ENCODE peak calls at places on chromosomes 1 and 21, in six cellular contexts. J is heart right ventricle, B is right cardiac atrium, R is lung, F is neuronal stem cell, W is SJSA1. O is an unnamed sample. For H3K27me3, the result is how much of the 10 kb centered on the place peaks cover.

GRCh38 chr1:23558140-23558871 is 995 bp downstream of the ID3 start:
- DNase-seq in J (peak), B (peak), R (peak), F (no peak), W (peak), O (peak)

GRCh38 chr1:108199231-108199657 is 899 bp downstream of the SLC25A24 start:
- DNase-seq in J (peak), B (no peak), R (no peak), F (peak), W (peak), O (peak)

GRCh38 chr21:38478782-38479181 is 19.5 kb downstream of the ERG start:
- DNase-seq in J (no peak), B (no peak), R (no peak), F (no peak), W (no peak), O (no peak)

GRCh38 chr1:200359610-200360163 is 50.1 kb downstream of the ZNF281 start:
- DNase-seq in J (no peak), B (no peak), R (no peak), F (no peak), W (no peak), O (no peak)

GRCh38 chr1:119253366-119253765 is 112.9 kb upstream of the WARS2 start:
- DNase-seq in J (no peak), B (no peak), R (no peak), F (no peak), W (no peak), O (no peak)

GRCh38 chr1:41435570-41436178 is 48.8 kb downstream of the EDN2 start:
- DNase-seq in J (no peak), B (no peak), R (no peak), F (peak), W (peak), O (no peak)

GRCh38 chr21:27674037-27674436 is 707.1 kb upstream of the ADAMTS5 start:
- DNase-seq in J (no peak), B (no peak), R (no peak), F (no peak), W (no peak), O (no peak)

GRCh38 chr1:11383553-11384169 is 95.3 kb upstream of the DISP3 start:
- DNase-seq in J (no peak), B (no peak), R (no peak), F (no peak), W (no peak), O (no peak)

GRCh38 chr1:230611128-230611914 is 31.0 kb upstream of the COG2 start:
- DNase-seq in J (peak), B (no peak), R (no peak), F (no peak), W (no peak), O (no peak)

GRCh38 chr1:22844621-22845020 is 128.0 kb downstream of the LACTBL1 start:
- DNase-seq in J (no peak), B (no peak), R (no peak), F (no peak), W (no peak), O (no peak)

GRCh38 chr1:13523780-13524477 is 10.1 kb upstream of the LRRC38 start:
- DNase-seq in J (no peak), B (no peak), R (no peak), F (no peak), W (no peak), O (no peak)

GRCh38 chr1:226624526-226624925 is 76.0 kb downstream of the STUM start:
- DNase-seq in J (no peak), B (no peak), R (no peak), F (no peak), W (no peak), O (no peak)

GRCh38 chr1:29639741-29640427 is 403.6 kb downstream of the PTPRU start:
- DNase-seq in J (no peak), B (no peak), R (no peak), F (no peak), W (peak), O (no peak)

GRCh38 chr21:37087188-37087587 is 14.1 kb downstream of the TTC3 start:
- DNase-seq in J (no peak), B (no peak), R (no peak), F (no peak), W (peak), O (no peak)

GRCh38 chr1:150365945-150366344 is 2.0 kb downstream of the RPRD2 start:
- DNase-seq in J (no peak), B (no peak), R (no peak), F (no peak), W (peak), O (peak)

GRCh38 chr1:24920155-24920925 is 9.7 kb downstream of the RUNX3 start:
- DNase-seq in J (peak), B (no peak), R (no peak), F (no peak), W (peak), O (no peak)

GRCh38 chr1:53769780-53770179 is 30.8 kb upstream of the GLIS1 start:
- DNase-seq in J (no peak), B (no peak), R (no peak), F (no peak), W (no peak), O (no peak)

GRCh38 chr1:59193443-59194093 is 103.3 kb upstream of the FGGY start:
- DNase-seq in J (no peak), B (no peak), R (no peak), F (no peak), W (no peak), O (peak)

GRCh38 chr1:162285149-162285561 is 91.5 kb downstream of the SPATA46 start:
- DNase-seq in J (peak), B (peak), R (peak), F (no peak), W (no peak), O (peak)

GRCh38 chr1:43590389-43590788 is 59.6 kb upstream of the KDM4A start:
- DNase-seq in J (no peak), B (no peak), R (no peak), F (no peak), W (no peak), O (no peak)

GRCh38 chr1:20124451-20125057 is 5.2 kb upstream of the PLA2G2D start:
- DNase-seq in J (no peak), B (no peak), R (no peak), F (no peak), W (peak), O (peak)

GRCh38 chr1:169025412-169025811 is 81.1 kb upstream of the ATP1B1 start:
- DNase-seq in J (no peak), B (no peak), R (no peak), F (no peak), W (no peak), O (no peak)

GRCh38 chr1:184865831-184866230 is 108.5 kb downstream of the NIBAN1 start:
- DNase-seq in J (no peak), B (no peak), R (no peak), F (no peak), W (no peak), O (no peak)

GRCh38 chr1:151639466-151639865 is 27.6 kb downstream of the SNX27 start:
- DNase-seq in J (no peak), B (no peak), R (no peak), F (no peak), W (peak), O (no peak)

GRCh38 chr1:168202941-168203654 is 22.7 kb upstream of the SFT2D2 start:
- DNase-seq in J (no peak), B (no peak), R (no peak), F (no peak), W (no peak), O (no peak)

GRCh38 chr1:36224537-36225297 is 474 bp downstream of the THRAP3 start:
- DNase-seq in J (peak), B (peak), R (peak), F (peak), W (peak), O (peak)

GRCh38 chr1:1241588-1242229 is 4.8 kb downstream of the C1QTNF12 start:
- DNase-seq in J (no peak), B (no peak), R (no peak), F (no peak), W (no peak), O (no peak)
- H3K27me3 ChIP-seq in J (half or more), B (under half), R (under half), F (under half), W (under half), O (under half)

GRCh38 chr1:206587904-206588303 is 24.4 kb downstream of the EIF2D start:
- DNase-seq in J (no peak), B (peak), R (no peak), F (no peak), W (no peak), O (no peak)
- H3K27me3 ChIP-seq in J (under half), B (under half), R (under half), F (under half), W (under half), O (under half)

GRCh38 chr1:47714368-47714767 is 276.5 kb downstream of the FOXD2 start:
- DNase-seq in J (no peak), B (no peak), R (no peak), F (no peak), W (no peak), O (no peak)
- H3K27me3 ChIP-seq in J (half or more), B (under half), R (under half), F (under half), W (under half), O (under half)

GRCh38 chr1:4614371-4615137 is 39.9 kb upstream of the AJAP1 start:
- DNase-seq in J (no peak), B (no peak), R (no peak), F (no peak), W (no peak), O (no peak)

GRCh38 chr1:4616831-4617465 is 37.5 kb upstream of the AJAP1 start:
- DNase-seq in J (no peak), B (no peak), R (no peak), F (no peak), W (no peak), O (no peak)

GRCh38 chr1:4615501-4615900 is 38.9 kb upstream of the AJAP1 start:
- DNase-seq in J (no peak), B (no peak), R (no peak), F (no peak), W (no peak), O (no peak)

GRCh38 chr1:4615138-4615470 is 39.3 kb upstream of the AJAP1 start:
- DNase-seq in J (no peak), B (no peak), R (no peak), F (no peak), W (no peak), O (no peak)

GRCh38 chr1:4617506-4617905 is 36.9 kb upstream of the AJAP1 start:
- DNase-seq in J (no peak), B (no peak), R (no peak), F (no peak), W (no peak), O (no peak)
- H3K27me3 ChIP-seq in J (under half), B (under half), R (under half), F (under half), W (under half), O (under half)

GRCh38 chr1:106677181-106677580 is 379.3 kb upstream of the PRMT6 start:
- DNase-seq in J (no peak), B (no peak), R (no peak), F (no peak), W (no peak), O (no peak)
- H3K27me3 ChIP-seq in J (under half), B (under half), R (under half), F (under half), W (under half), O (under half)

DNA sequence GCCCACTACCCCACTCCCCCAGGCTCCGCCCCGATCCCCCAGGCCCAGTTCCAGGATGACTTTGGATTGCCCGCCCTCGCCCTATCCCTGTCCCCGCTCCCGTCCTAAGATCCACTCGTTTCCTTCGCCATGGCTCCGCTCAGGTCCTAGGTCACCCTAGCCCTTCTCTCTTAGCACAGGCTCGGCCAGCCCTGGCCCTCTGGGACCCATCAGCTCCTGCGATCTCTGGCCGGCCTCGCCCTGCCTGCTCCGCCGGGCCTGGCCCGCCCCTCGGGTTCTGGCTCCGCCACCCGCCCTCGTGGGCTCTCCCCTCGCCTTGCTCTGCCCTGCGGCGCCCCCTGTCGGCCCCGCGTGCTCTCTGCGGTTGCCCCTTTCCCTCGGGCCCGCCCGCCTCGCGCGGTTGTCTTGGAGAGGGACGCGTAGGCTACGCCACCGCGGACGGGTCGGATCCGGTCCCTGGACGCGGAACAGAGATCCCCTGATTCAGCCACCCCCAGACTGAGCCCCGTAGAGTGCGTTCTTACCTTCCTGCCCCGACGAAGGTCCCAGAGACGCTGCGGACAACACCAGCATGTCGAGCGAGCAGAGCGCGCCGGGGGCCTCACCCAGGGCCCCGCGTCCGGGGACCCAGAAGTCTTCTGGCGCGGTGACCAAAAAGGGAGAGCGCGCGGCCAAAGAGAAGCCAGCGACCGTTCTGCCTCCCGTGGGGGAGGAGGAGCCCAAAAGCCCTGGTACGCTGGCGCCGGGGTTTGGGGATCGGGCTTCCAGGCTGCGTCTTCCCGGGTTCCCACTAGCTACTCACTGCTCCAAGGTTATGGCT is at the start of gene LRRC71:
- DNase-seq in J (peak), B (peak), R (peak), F (peak), W (peak), O (peak)
- H3K27me3 ChIP-seq in J (half or more), B (under half), R (under half), F (under half), W (under half), O (half or more)

DNA sequence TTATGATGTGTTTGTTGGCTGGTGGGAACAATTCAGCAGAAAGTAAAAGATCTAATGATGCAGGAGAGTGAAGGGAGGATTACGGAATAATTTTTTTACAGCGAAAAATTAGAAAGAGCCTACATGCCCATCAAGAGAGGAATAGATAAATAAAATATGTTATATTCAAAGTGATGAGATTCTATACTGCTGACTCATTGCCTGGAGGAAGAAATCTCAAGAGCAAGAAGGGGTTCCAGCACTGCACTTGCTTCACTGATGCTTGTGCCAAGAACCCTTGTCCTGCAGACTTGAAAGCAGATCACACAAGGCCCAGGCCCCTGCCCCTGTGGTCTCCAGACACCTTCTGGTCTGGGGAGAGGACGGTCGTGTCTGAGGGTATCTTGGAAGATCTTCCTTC is 295.1 kb upstream of the POU3F1 start:
- DNase-seq in J (no peak), B (no peak), R (no peak), F (no peak), W (no peak), O (no peak)
- H3K27me3 ChIP-seq in J (under half), B (under half), R (under half), F (under half), W (under half), O (under half)

O was measured in colonic mucosa.